ENCODE peak calls at places on chromosomes 5 and 9, in six cellular contexts. U is OCI-LY7, Y is SK-N-SH, A is neural progenitor cell, P is PC-3, Z is GM23248. D is an unnamed sample.

GRCh38 chr5:169162407-169162806 is 138.5 kb downstream of the SLIT3 start:
- DNase-seq in U (no peak), A (no peak), Y (peak; percentile 41), P (peak; percentile 69), Z (peak; percentile 83), D (no peak)

GRCh38 chr9:18245911-18246310 is 228.0 kb upstream of the ADAMTSL1 start:
- DNase-seq in Y (peak; percentile 52), U (no peak), P (no peak), A (no peak), Z (peak; percentile 53), D (no peak)

GRCh38 chr5:138635268-138635667 is 60.1 kb upstream of the HSPA9 start:
- DNase-seq in P (no peak), U (no peak), Z (peak; percentile 36), A (no peak), Y (no peak), D (peak; percentile 65)

GRCh38 chr5:177188775-177189174 is 55.2 kb downstream of the NSD1 start:
- DNase-seq in Z (no peak), Y (no peak), P (no peak), U (no peak), A (no peak), D (no peak)

GRCh38 chr9:3088166-3088702 is 244.3 kb upstream of the PUM3 start:
- DNase-seq in Z (no peak), A (peak; percentile 10), Y (no peak), P (no peak), U (no peak), D (no peak)

GRCh38 chr9:14349141-14349817 is 35.3 kb upstream of the NFIB start:
- DNase-seq in U (no peak), Y (peak; percentile 11), P (no peak), A (peak; percentile 49), Z (no peak), D (no peak)

GRCh38 chr5:143233020-143233419 is 170.5 kb downstream of the NR3C1 start:
- DNase-seq in Z (peak; percentile 65), P (no peak), U (no peak), Y (no peak), A (no peak), D (no peak)

GRCh38 chr5:6711409-6712135 is 1.7 kb upstream of the TENT4A start:
- DNase-seq in Y (no peak), Z (no peak), A (no peak), U (no peak), P (no peak), D (no peak)

GRCh38 chr9:129202613-129203555 is 24.8 kb upstream of the IER5L start:
- DNase-seq in P (peak; percentile 72), Y (peak; percentile 95), U (peak; percentile 85), Z (peak; percentile 87), A (peak; percentile 92), D (peak; percentile 90)

GRCh38 chr9:113935677-113936380 is 59.7 kb downstream of the ZNF618 start:
- DNase-seq in P (no peak), Z (no peak), U (no peak), A (peak; percentile 49), Y (no peak), D (no peak)

GRCh38 chr9:97848582-97849237 is 4.3 kb upstream of the FOXE1 start:
- DNase-seq in A (peak; percentile 59), Y (no peak), P (no peak), U (no peak), Z (peak; percentile 39), D (no peak)

GRCh38 chr5:126938461-126938860 is 91.9 kb downstream of the MARCHF3 start:
- DNase-seq in Y (no peak), A (no peak), P (peak; percentile 57), Z (peak; percentile 90), U (no peak), D (no peak)

GRCh38 chr9:98391406-98391805 is 136.0 kb upstream of the TBC1D2 start:
- DNase-seq in A (no peak), Z (peak; percentile 23), Y (no peak), U (no peak), P (no peak), D (no peak)

GRCh38 chr9:70020217-70020616 is 23.4 kb upstream of the MAMDC2 start:
- DNase-seq in Z (no peak), Y (no peak), U (no peak), P (peak; percentile 42), A (no peak), D (peak; percentile 39)

GRCh38 chr5:69230181-69230580 is 4.5 kb upstream of the CDK7 start:
- DNase-seq in Z (no peak), Y (no peak), A (no peak), U (no peak), P (peak; percentile 34), D (no peak)

GRCh38 chr9:31908891-31909480 is 475.5 kb upstream of the ACO1 start:
- DNase-seq in Y (no peak), U (no peak), A (no peak), Z (no peak), P (peak; percentile 58), D (no peak)

GRCh38 chr9:124180557-124180956 is 77.2 kb upstream of the NEK6 start:
- DNase-seq in Z (peak; percentile 15), A (no peak), U (no peak), Y (peak; percentile 52), P (no peak), D (peak; percentile 64)

GRCh38 chr9:135662758-135663450 is at the start of gene LCN9:
- DNase-seq in A (no peak), P (no peak), Y (peak; percentile 39), U (no peak), Z (no peak), D (peak; percentile 40)

GRCh38 chr9:34125681-34126206 is 754 bp downstream of the DCAF12 start:
- DNase-seq in Z (peak; percentile 82), A (peak; percentile 43), P (peak; percentile 44), Y (peak; percentile 57), U (no peak), D (peak; percentile 39)

GRCh38 chr5:5055708-5056107 is 84.4 kb upstream of the ADAMTS16 start:
- DNase-seq in A (no peak), Z (no peak), Y (no peak), U (no peak), P (no peak), D (no peak)

GRCh38 chr5:142597025-142597424 is 88.9 kb downstream of the FGF1 start:
- DNase-seq in A (no peak), P (no peak), U (no peak), Y (no peak), Z (no peak), D (no peak)

GRCh38 chr9:16289639-16290038 is 580.8 kb downstream of the BNC2 start:
- DNase-seq in A (no peak), Z (peak; percentile 38), Y (no peak), U (no peak), P (no peak), D (no peak)

GRCh38 chr9:36132081-36132480 is 4.5 kb upstream of the GLIPR2 start:
- DNase-seq in A (no peak), Y (no peak), Z (peak; percentile 76), U (no peak), P (peak; percentile 71), D (no peak)

GRCh38 chr5:107155667-107156066 is 515.1 kb downstream of the EFNA5 start:
- DNase-seq in P (no peak), A (no peak), Z (no peak), U (no peak), Y (no peak), D (peak; percentile 6)

GRCh38 chr9:110952018-110952864 is 86.0 kb downstream of the LPAR1 start:
- DNase-seq in Z (peak; percentile 21), A (no peak), U (no peak), Y (no peak), P (peak; percentile 20), D (no peak)
- TF ChIP-seq EZH2phosphoT487 in Z (no peak), A (no peak), U (no peak), Y (no peak), P (no peak), D (no peak)

GRCh38 chr9:133701981-133702797 is 36.0 kb downstream of the SARDH start:
- DNase-seq in P (no peak), U (peak; percentile 88), Z (no peak), A (no peak), Y (no peak), D (peak; percentile 59)
- H3K4me3 ChIP-seq in P (no peak overlapping the region), U (peak overlapping the region; percentile 73), Z (no peak overlapping the region), A (no peak overlapping the region), Y (no peak overlapping the region), D (no peak overlapping the region)

GRCh38 chr5:51275428-51275827 is 107.8 kb upstream of the ISL1 start:
- DNase-seq in A (no peak), Z (no peak), U (no peak), P (no peak), Y (no peak), D (no peak)

GRCh38 chr5:51273871-51274270 is 109.4 kb upstream of the ISL1 start:
- DNase-seq in Z (no peak), A (no peak), Y (no peak), P (no peak), U (no peak), D (no peak)

GRCh38 chr5:51272957-51273356 is 110.3 kb upstream of the ISL1 start:
- DNase-seq in Z (no peak), U (no peak), Y (no peak), A (peak; percentile 26), P (no peak), D (no peak)

DNA sequence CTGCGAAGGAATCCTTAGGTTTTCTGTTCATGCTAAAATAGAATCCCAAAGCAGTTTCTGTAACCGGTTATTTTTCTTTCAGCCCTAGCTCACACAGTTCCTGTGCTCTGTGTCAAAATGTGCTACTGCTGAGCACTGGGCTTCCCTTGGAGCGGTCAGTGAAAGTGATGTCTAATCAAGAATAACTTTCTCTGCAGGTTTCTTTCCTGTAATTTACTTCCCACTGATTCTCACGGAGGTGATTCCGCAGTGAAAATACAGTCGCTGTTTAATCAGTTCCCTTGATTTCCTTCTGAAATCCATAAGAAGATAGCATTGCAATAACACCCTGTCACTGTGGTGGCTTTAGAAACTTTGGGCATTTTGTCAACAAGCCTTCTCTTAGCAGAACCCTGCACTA is 112.0 kb upstream of the ISL1 start:
- DNase-seq in U (no peak), Z (no peak), Y (no peak), P (no peak), A (no peak), D (no peak)
- H2AFZ ChIP-seq in U (no peak overlapping the region), Z (no peak overlapping the region), Y (no peak overlapping the region), P (no peak overlapping the region), A (no peak overlapping the region), D (no peak overlapping the region)

GRCh38 chr5:95816803-95817202 is 5.7 kb downstream of the GLRX start:
- DNase-seq in Z (no peak), P (no peak), U (no peak), Y (no peak), A (no peak), D (no peak)

GRCh38 chr5:95816341-95816740 is 6.2 kb downstream of the GLRX start:
- DNase-seq in U (no peak), Y (no peak), A (no peak), P (no peak), Z (no peak), D (no peak)

GRCh38 chr5:95817430-95817829 is 5.1 kb downstream of the GLRX start:
- DNase-seq in P (peak; percentile 92), Z (peak; percentile 53), U (no peak), A (peak; percentile 27), Y (no peak), D (no peak)

GRCh38 chr5:95821110-95822021 is 1.2 kb downstream of the GLRX start:
- DNase-seq in Z (peak; percentile 24), Y (peak; percentile 68), U (peak; percentile 42), A (no peak), P (no peak), D (no peak)

GRCh38 chr5:95818181-95819147 is 4.1 kb downstream of the GLRX start:
- DNase-seq in P (no peak), Y (no peak), U (peak; percentile 49), Z (no peak), A (no peak), D (no peak)
- TF ChIP-seq EZH2phosphoT487 in P (no peak), Y (no peak), U (no peak), Z (no peak), A (no peak), D (no peak)